ENCODE peak calls at places on chromosomes 12 and 14, in ten cellular contexts. C is GM23248, M is fibroblast of lung, J is GM23338, Y is HCT116, L is neural progenitor cell, Z is DND-41, H is PC-9, O is MM.1S, G is SK-N-MC. N is an unnamed sample.

GRCh38 chr12:116441292-116441691 is 117.9 kb upstream of the MAP1LC3B2 start:
- DNase-seq in M (no peak), Z (peak), C (peak), L (no peak), J (no peak), H (no peak), G (no peak), Y (no peak), O (no peak), N (no peak)

GRCh38 chr14:58768977-58769376 is 131.2 kb downstream of the DACT1 start:
- DNase-seq in O (no peak), Z (no peak), C (no peak), Y (no peak), L (peak), H (no peak), G (no peak), M (no peak), J (peak), N (no peak)

GRCh38 chr12:93918900-93919299 is 229.5 kb upstream of the PLXNC1 start:
- DNase-seq in G (no peak), O (no peak), L (no peak), J (no peak), Y (no peak), M (no peak), Z (no peak), H (no peak), C (no peak), N (no peak)

GRCh38 chr12:131864469-131864868 is 30.0 kb upstream of the ULK1 start:
- DNase-seq in C (no peak), M (no peak), Y (no peak), Z (no peak), H (no peak), O (no peak), J (no peak), L (no peak), G (no peak), N (no peak)

GRCh38 chr14:68728342-68729106 is 64.3 kb downstream of the ZFP36L1 start:
- DNase-seq in O (no peak), Z (no peak), H (no peak), J (no peak), C (no peak), G (no peak), Y (no peak), M (no peak), L (no peak), N (no peak)

GRCh38 chr12:15206338-15206737 is 14.9 kb downstream of the RERG start:
- DNase-seq in O (no peak), J (peak), Y (no peak), M (no peak), G (no peak), L (no peak), C (no peak), Z (no peak), H (no peak), N (no peak)

GRCh38 chr12:44875954-44876553 is at the start of gene NELL2:
- DNase-seq in Y (no peak), C (peak), L (peak), H (no peak), M (peak), G (no peak), O (peak), J (peak), Z (no peak), N (peak)

GRCh38 chr14:100058777-100059432 is 6.3 kb upstream of the EVL start:
- DNase-seq in H (no peak), O (peak), C (no peak), M (no peak), J (no peak), L (no peak), Z (no peak), G (no peak), Y (no peak), N (no peak)

GRCh38 chr12:111405856-111406473 is at the start of gene SH2B3:
- DNase-seq in O (no peak), C (peak), J (no peak), L (no peak), M (peak), Z (peak), G (no peak), H (no peak), Y (no peak), N (no peak)

GRCh38 chr14:54138354-54139038 is 181.9 kb upstream of the BMP4 start:
- DNase-seq in Y (no peak), H (no peak), M (no peak), Z (no peak), L (no peak), C (no peak), G (no peak), J (no peak), O (no peak), N (no peak)

GRCh38 chr14:100692859-100693558 is 33.7 kb upstream of the DLK1 start:
- DNase-seq in Z (no peak), Y (peak), L (no peak), M (peak), C (peak), G (no peak), O (no peak), J (no peak), H (peak), N (peak)

GRCh38 chr12:25801621-25802243 is 156.8 kb upstream of the RASSF8 start:
- DNase-seq in C (no peak), Y (no peak), O (no peak), J (no peak), L (no peak), G (peak), H (no peak), Z (no peak), M (no peak), N (peak)

GRCh38 chr14:20723458-20723857 is 22.2 kb upstream of the EDDM3A start:
- DNase-seq in Z (no peak), Y (no peak), G (no peak), J (peak), H (no peak), L (no peak), O (no peak), M (no peak), C (no peak), N (no peak)
- TF ChIP-seq EZH2 in Z (no peak), Y (no peak), G (no peak), J (no peak), H (no peak), L (no peak), O (no peak), M (no peak), C (no peak), N (no peak)

DNA sequence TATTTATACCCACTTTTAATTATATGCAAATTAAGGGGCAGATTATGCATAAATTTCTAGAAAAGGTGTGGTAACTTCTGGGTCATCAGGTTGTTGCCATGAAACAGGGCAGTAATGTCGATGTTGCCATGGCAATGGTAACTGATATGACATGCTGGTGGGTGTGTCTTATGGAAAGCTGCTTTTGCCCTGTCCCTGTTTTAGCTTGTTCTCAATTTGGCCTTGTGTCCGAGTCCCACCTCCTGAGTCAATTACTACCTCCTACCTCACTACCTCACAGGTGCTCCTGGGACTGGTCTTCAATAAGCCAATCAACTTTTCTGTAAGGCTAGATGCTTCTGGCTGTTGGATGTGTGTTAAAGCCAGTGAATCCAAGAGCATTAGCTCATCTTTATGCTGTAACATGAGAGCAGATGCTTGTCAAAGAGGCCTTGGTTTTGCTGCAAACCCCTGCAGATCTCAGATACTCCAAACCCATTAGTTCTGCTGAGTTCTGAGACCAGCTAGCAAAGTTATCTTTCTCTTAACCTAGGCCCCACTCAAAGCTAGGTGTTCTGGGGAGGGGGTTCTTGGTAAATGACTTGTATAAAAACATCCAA is 61.2 kb downstream of the PPM1A start:
- DNase-seq in O (no peak), G (no peak), Z (no peak), L (no peak), J (no peak), M (no peak), H (no peak), C (no peak), Y (no peak), N (peak)
- TF ChIP-seq EZH2 in O (no peak), G (no peak), Z (no peak), L (no peak), J (no peak), M (no peak), H (no peak), C (no peak), Y (no peak), N (no peak)

GRCh38 chr12:54000774-54001114 is 783 bp downstream of the HOXC9 start:
- DNase-seq in Y (no peak), L (no peak), H (no peak), J (no peak), C (no peak), Z (no peak), O (no peak), G (no peak), M (no peak), N (no peak)
- TF ChIP-seq EZH2 in Y (no peak), L (no peak), H (no peak), J (peak), C (no peak), Z (no peak), O (no peak), G (no peak), M (no peak), N (no peak)

DNA sequence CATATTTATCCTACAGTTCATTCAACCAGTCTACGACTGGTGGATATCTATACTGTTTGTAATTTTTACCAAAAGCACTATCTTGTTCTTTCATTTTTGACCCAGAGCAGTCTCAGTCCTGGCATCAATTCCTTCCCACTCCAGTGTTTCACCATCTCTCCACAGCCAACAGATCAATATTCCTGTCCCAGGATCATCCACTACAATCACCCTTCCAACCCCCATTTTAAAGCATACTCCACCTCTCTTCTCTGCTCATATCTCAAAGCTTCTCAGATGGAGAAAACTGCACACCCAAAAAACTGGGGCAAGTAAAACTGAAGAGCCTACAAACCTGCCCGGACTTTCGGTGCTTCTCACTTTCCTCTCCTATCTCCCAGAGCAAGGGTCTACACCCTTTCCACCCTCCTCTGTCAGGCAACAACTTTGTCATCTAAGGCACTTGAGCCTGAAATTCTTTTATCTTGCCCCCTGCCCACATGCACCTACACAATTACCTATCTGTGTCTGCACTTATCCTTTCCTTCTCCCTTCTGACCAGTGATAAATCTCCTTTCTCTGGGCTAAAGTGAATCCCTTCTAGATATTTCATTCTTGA is 4.1 kb upstream of the PIP4K2C start:
- DNase-seq in H (no peak), O (no peak), Z (no peak), J (no peak), Y (no peak), G (no peak), L (no peak), C (no peak), M (no peak), N (no peak)
- TF ChIP-seq EZH2 in H (no peak), O (no peak), Z (no peak), J (no peak), Y (no peak), G (no peak), L (no peak), C (no peak), M (no peak), N (no peak)

DNA sequence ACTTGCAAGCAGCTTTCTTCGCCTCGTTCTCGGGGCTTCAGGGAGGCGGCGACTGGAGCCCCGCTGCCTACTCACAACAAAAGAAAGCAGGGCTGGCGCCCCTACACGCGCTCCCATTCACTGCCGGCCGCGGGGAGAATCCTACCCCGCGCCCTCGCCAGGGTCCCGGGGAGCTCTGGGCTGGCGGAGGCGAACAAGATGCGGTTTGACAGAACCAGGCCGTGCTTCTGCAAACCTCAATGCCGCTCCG is 820 bp downstream of the TBX5 start:
- DNase-seq in H (no peak), C (peak), L (no peak), G (no peak), Y (no peak), Z (no peak), M (no peak), J (no peak), O (no peak), N (no peak)
- TF ChIP-seq EZH2 in H (no peak), C (no peak), L (no peak), G (no peak), Y (no peak), Z (no peak), M (no peak), J (no peak), O (no peak), N (no peak)

GRCh38 chr12:102950950-102951490 is 6.5 kb upstream of the ASCL1 start:
- DNase-seq in L (peak), Y (no peak), O (no peak), H (no peak), G (no peak), J (no peak), C (no peak), Z (no peak), M (no peak), N (no peak)
- TF ChIP-seq EZH2 in L (peak), Y (no peak), O (no peak), H (no peak), G (no peak), J (peak), C (no peak), Z (no peak), M (no peak), N (no peak)

GRCh38 chr12:101935769-101936741 is 58.7 kb downstream of the DRAM1 start:
- DNase-seq in O (peak), H (no peak), Y (no peak), G (peak), J (peak), Z (no peak), M (peak), L (no peak), C (peak), N (peak)
- TF ChIP-seq EZH2 in O (no peak), H (no peak), Y (no peak), G (no peak), J (no peak), Z (no peak), M (no peak), L (no peak), C (no peak), N (no peak)

N was measured in A673.